ENCODE peak calls at places on chromosomes 16 and 17, in eight cellular contexts. N is GM18507; G is activated CD4-positive, alpha-beta T cell treated with anti-CD3 and anti-CD28 coated beads for 48 hours; T is Right ventricle myocardium superior; D is stimulated activated CD8-positive, alpha-beta memory T cell treated with anti-CD3 and anti-CD28 coated beads, Interleukin-15, amount 100 ng/mL, for 4 hours; A is thyroid gland; Z is left ventricle myocardium inferior; R is hepatocyte. J is an unnamed sample.
A peak's percentile ranks its signal among the peaks of the same experiment; 100 is the strongest.

GRCh38 chr17:58301504-58302150 is 20.9 kb upstream of the MPO start:
- DNase-seq in T (peak; percentile 23), Z (no peak), D (no peak), G (no peak), A (no peak), R (no peak), N (no peak), J (no peak)

GRCh38 chr17:72125742-72126141 is 4.9 kb downstream of the SOX9 start:
- DNase-seq in T (no peak), R (no peak), D (no peak), Z (no peak), A (no peak), N (no peak), G (no peak), J (no peak)

GRCh38 chr16:73060216-73060615 is 12.3 kb upstream of the ZFHX3 start:
- DNase-seq in R (no peak), Z (no peak), N (no peak), A (no peak), T (no peak), D (no peak), G (no peak), J (peak; percentile 16)

GRCh38 chr17:29291163-29291752 is 2.7 kb downstream of the NUFIP2 start:
- DNase-seq in Z (no peak), G (no peak), A (no peak), N (peak; percentile 8), T (no peak), R (peak; percentile 70), D (no peak), J (no peak)

GRCh38 chr16:3938843-3939624 is 58.5 kb upstream of the CREBBP start:
- DNase-seq in D (no peak), Z (peak; percentile 43), A (no peak), G (peak; percentile 74), T (peak; percentile 71), N (peak; percentile 59), R (peak; percentile 80), J (peak; percentile 85)

GRCh38 chr16:14029658-14030057 is 41.5 kb upstream of the MRTFB start:
- DNase-seq in T (peak; percentile 61), N (no peak), R (no peak), Z (peak; percentile 22), G (no peak), A (no peak), D (no peak), J (no peak)

GRCh38 chr17:18191071-18191667 is 7.5 kb downstream of the ALKBH5 start:
- DNase-seq in Z (peak; percentile 24), R (peak; percentile 29), N (no peak), T (peak; percentile 51), D (no peak), A (peak; percentile 89), G (no peak), J (no peak)

GRCh38 chr16:77469639-77470038 is 34.8 kb upstream of the ADAMTS18 start:
- DNase-seq in T (no peak), N (no peak), D (no peak), A (no peak), Z (no peak), G (no peak), R (no peak), J (no peak)

GRCh38 chr17:74408262-74408661 is 23.6 kb upstream of the GPRC5C start:
- DNase-seq in A (peak; percentile 40), G (no peak), N (no peak), R (peak; percentile 68), T (peak; percentile 27), D (no peak), Z (no peak), J (no peak)

GRCh38 chr16:68470461-68471150 is 22.3 kb upstream of the SMPD3 start:
- DNase-seq in A (no peak), Z (peak; percentile 28), N (peak; percentile 51), G (peak; percentile 8), T (peak; percentile 45), D (no peak), R (no peak), J (no peak)

GRCh38 chr17:45574376-45574775 is 83.9 kb upstream of the PLEKHM1 start:
- DNase-seq in D (no peak), N (no peak), A (no peak), Z (no peak), T (no peak), R (peak; percentile 4), G (no peak), J (no peak)

GRCh38 chr16:51953541-51953940 is 593.4 kb downstream of the TOX3 start:
- DNase-seq in Z (no peak), D (no peak), N (no peak), T (no peak), G (no peak), A (no peak), R (no peak), J (no peak)

GRCh38 chr17:52823155-52823554 is 664.6 kb upstream of the CA10 start:
- DNase-seq in N (no peak), D (no peak), T (no peak), G (no peak), A (no peak), R (no peak), Z (no peak), J (no peak)

GRCh38 chr16:72876221-72876620 is 171.7 kb downstream of the ZFHX3 start:
- DNase-seq in N (no peak), A (peak; percentile 34), D (no peak), Z (peak; percentile 75), R (no peak), T (peak; percentile 81), G (peak; percentile 25), J (peak; percentile 91)

GRCh38 chr17:39150795-39151679 is at the start of gene PLXDC1:
- DNase-seq in T (no peak), G (no peak), D (no peak), N (no peak), R (peak; percentile 47), Z (no peak), A (no peak), J (no peak)

GRCh38 chr17:47621293-47622178 is 28.2 kb upstream of the KPNB1 start:
- DNase-seq in G (no peak), D (no peak), N (no peak), R (peak; percentile 73), A (peak; percentile 56), T (peak; percentile 51), Z (no peak), J (no peak)

J was measured in posterior vena cava.